ENCODE peak calls at places on chromosomes 13 and 19, in eight cellular contexts. H is K562, A is right cardiac atrium, C is psoas muscle, J is testis, W is IMR-90, O is mammary epithelial cell, Y is colonic mucosa. M is an unnamed sample.

GRCh38 chr13:34571716-34572115 is 370.4 kb upstream of the NBEA start:
- DNase-seq in H (no peak), A (no peak), C (no peak), J (no peak), W (no peak), O (no peak), Y (no peak), M (no peak)

GRCh38 chr19:49614096-49614857 is 23.3 kb downstream of the PRR12 start:
- DNase-seq in H (no peak), A (peak; percentile 30), C (no peak), J (no peak), W (peak; percentile 91), O (peak; percentile 69), Y (no peak), M (no peak)

GRCh38 chr13:79776538-79776937 is 295.6 kb downstream of the NDFIP2 start:
- DNase-seq in H (no peak), A (no peak), C (no peak), J (no peak), W (peak; percentile 50), O (no peak), Y (no peak), M (no peak)

GRCh38 chr13:109586509-109587346 is 199.7 kb downstream of the IRS2 start:
- DNase-seq in H (no peak), A (no peak), C (no peak), J (no peak), W (no peak), O (no peak), Y (peak; percentile 73), M (no peak)

GRCh38 chr19:7831452-7831851 is 1.4 kb downstream of the EVI5L start:
- DNase-seq in H (peak; percentile 66), A (no peak), C (no peak), J (no peak), W (peak; percentile 34), O (peak; percentile 50), Y (no peak), M (peak; percentile 66)

GRCh38 chr19:15251749-15252397 is 19.6 kb upstream of the EPHX3 start:
- DNase-seq in H (peak; percentile 33), A (peak; percentile 96), C (peak; percentile 95), J (peak; percentile 83), W (peak; percentile 96), O (peak; percentile 61), Y (peak; percentile 56), M (no peak)

GRCh38 chr19:45498411-45499195 is at the start of gene PPM1N:
- DNase-seq in H (peak; percentile 59), A (peak; percentile 71), C (peak; percentile 66), J (no peak), W (peak; percentile 17), O (no peak), Y (peak; percentile 47), M (no peak)

GRCh38 chr19:7506385-7507328 is 9.2 kb upstream of the ZNF358 start:
- DNase-seq in H (peak; percentile 97), A (peak; percentile 94), C (peak; percentile 89), J (peak; percentile 63), W (peak; percentile 48), O (peak; percentile 72), Y (peak; percentile 96), M (peak; percentile 99)

GRCh38 chr13:99371956-99372355 is 64.8 kb upstream of the GPR183 start:
- DNase-seq in H (no peak), A (no peak), C (no peak), J (no peak), W (no peak), O (no peak), Y (no peak), M (no peak)

GRCh38 chr19:47560999-47561398 is 11.9 kb downstream of the ZNF541 start:
- DNase-seq in H (no peak), A (no peak), C (no peak), J (no peak), W (no peak), O (peak; percentile 52), Y (no peak), M (no peak)

GRCh38 chr13:95553614-95554385 is 1.3 kb downstream of the CLDN10 start:
- DNase-seq in H (no peak), A (peak; percentile 33), C (no peak), J (no peak), W (no peak), O (no peak), Y (peak; percentile 21), M (no peak)

GRCh38 chr19:6963937-6964336 is 57.3 kb downstream of the MBD3L2B start:
- DNase-seq in H (peak; percentile 30), A (no peak), C (no peak), J (peak; percentile 36), W (no peak), O (no peak), Y (no peak), M (peak; percentile 7)

GRCh38 chr19:42217522-42218442 is at the start of gene DEDD2:
- DNase-seq in H (peak; percentile 99), A (peak; percentile 98), C (peak; percentile 99), J (peak; percentile 96), W (peak; percentile 99), O (peak; percentile 98), Y (peak; percentile 99), M (peak; percentile 96)

GRCh38 chr19:11064831-11065303 is 24.4 kb upstream of the LDLR start:
- DNase-seq in H (peak; percentile 48), A (no peak), C (no peak), J (peak; percentile 51), W (no peak), O (no peak), Y (no peak), M (no peak)

GRCh38 chr19:39308531-39309304 is 11.9 kb downstream of the LRFN1 start:
- DNase-seq in H (peak; percentile 83), A (no peak), C (no peak), J (no peak), W (no peak), O (no peak), Y (peak; percentile 34), M (no peak)

GRCh38 chr13:105340061-105340606 is 1195.3 kb downstream of the EFNB2 start:
- DNase-seq in H (no peak), A (no peak), C (no peak), J (no peak), W (no peak), O (no peak), Y (no peak), M (no peak)

GRCh38 chr13:113943821-113944565 is 29.9 kb downstream of the C13orf46 start:
- DNase-seq in H (no peak), A (no peak), C (peak; percentile 49), J (no peak), W (no peak), O (no peak), Y (no peak), M (no peak)

GRCh38 chr13:112776971-112777370 is 87.1 kb downstream of the ATP11A start:
- DNase-seq in H (no peak), A (no peak), C (no peak), J (no peak), W (no peak), O (no peak), Y (no peak), M (no peak)

GRCh38 chr13:75870397-75870801 is 234.3 kb downstream of the LMO7 start:
- DNase-seq in H (peak; percentile 12), A (peak; percentile 45), C (no peak), J (no peak), W (peak; percentile 20), O (no peak), Y (no peak), M (no peak)

GRCh38 chr19:40609561-40610395 is 8.6 kb downstream of the LTBP4 start:
- DNase-seq in H (peak; percentile 95), A (peak; percentile 95), C (peak; percentile 95), J (peak; percentile 89), W (no peak), O (peak; percentile 92), Y (peak; percentile 98), M (peak; percentile 88)

GRCh38 chr19:10454267-10454666 is 33.9 kb downstream of the PDE4A start:
- DNase-seq in H (peak; percentile 55), A (no peak), C (no peak), J (peak; percentile 64), W (peak; percentile 18), O (no peak), Y (no peak), M (no peak)

GRCh38 chr13:73039201-73040108 is 19.4 kb upstream of the KLF5 start:
- DNase-seq in H (no peak), A (no peak), C (no peak), J (no peak), W (no peak), O (no peak), Y (no peak), M (no peak)

GRCh38 chr13:73040479-73040878 is 18.3 kb upstream of the KLF5 start:
- DNase-seq in H (no peak), A (no peak), C (no peak), J (no peak), W (no peak), O (no peak), Y (no peak), M (no peak)

GRCh38 chr13:73040968-73041580 is 17.7 kb upstream of the KLF5 start:
- DNase-seq in H (peak; percentile 1), A (no peak), C (no peak), J (no peak), W (no peak), O (no peak), Y (peak; percentile 57), M (no peak)

DNA sequence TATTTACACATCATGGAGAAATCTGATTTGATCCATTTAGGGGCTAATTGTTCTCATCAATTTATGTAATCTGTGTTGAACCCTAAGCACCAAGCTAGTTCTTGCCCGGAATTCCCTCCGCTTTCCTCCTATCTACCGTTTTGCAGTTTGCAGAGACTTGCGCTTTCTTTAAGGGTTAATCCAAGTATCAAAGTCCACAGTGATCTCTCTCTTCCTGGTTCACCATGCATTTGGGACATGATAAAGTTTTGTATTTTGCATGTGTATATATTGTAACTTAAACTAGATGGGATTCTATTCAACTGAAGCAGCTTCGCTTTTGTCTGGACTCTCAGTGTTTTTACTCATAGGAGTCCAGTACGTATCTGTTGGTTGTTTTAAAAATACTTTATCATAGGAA is 13.8 kb upstream of the KLF5 start:
- DNase-seq in H (no peak), A (no peak), C (no peak), J (no peak), W (no peak), O (no peak), Y (no peak), M (no peak)
- H3K27ac ChIP-seq in H (no peak overlapping the region), A (no peak overlapping the region), C (no peak overlapping the region), J (no peak overlapping the region), W (no peak overlapping the region), O (no peak overlapping the region), Y (peak overlapping the region; percentile 64), M (no peak overlapping the region)

DNA sequence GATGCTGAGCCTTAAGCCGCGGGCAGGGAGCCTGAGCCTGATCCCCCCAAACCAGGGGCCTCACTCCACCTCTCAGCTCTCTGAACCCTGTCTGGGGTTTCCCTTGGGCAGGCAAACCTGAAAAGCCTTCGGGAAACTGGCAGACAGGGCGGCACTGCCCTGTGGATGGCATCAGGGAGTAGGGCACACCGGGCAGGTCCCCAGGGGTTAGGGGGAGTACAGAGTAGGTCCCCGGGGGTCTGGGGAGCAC is 9.7 kb downstream of the MKNK2 start:
- DNase-seq in H (no peak), A (no peak), C (no peak), J (no peak), W (no peak), O (no peak), Y (no peak), M (no peak)
- H3K27ac ChIP-seq in H (peak overlapping the region; percentile 87), A (peak overlapping the region; percentile 71), C (peak overlapping the region; percentile 98), J (peak overlapping the region; percentile 89), W (no peak overlapping the region), O (peak overlapping the region; percentile 55), Y (peak overlapping the region; percentile 85), M (peak overlapping the region; percentile 81)

GRCh38 chr19:3837332-3837731 is 31.5 kb downstream of the ZFR2 start:
- DNase-seq in H (no peak), A (no peak), C (no peak), J (no peak), W (no peak), O (no peak), Y (no peak), M (no peak)
- H3K27ac ChIP-seq in H (no peak overlapping the region), A (no peak overlapping the region), C (no peak overlapping the region), J (no peak overlapping the region), W (no peak overlapping the region), O (no peak overlapping the region), Y (no peak overlapping the region), M (no peak overlapping the region)

GRCh38 chr19:51246153-51246552 is 4.7 kb upstream of the SIGLECL1 start:
- DNase-seq in H (peak; percentile 67), A (no peak), C (no peak), J (no peak), W (peak; percentile 1), O (peak; percentile 5), Y (no peak), M (no peak)
- H3K27ac ChIP-seq in H (peak overlapping the region; percentile 44), A (no peak overlapping the region), C (no peak overlapping the region), J (no peak overlapping the region), W (no peak overlapping the region), O (no peak overlapping the region), Y (no peak overlapping the region), M (no peak overlapping the region)

M was measured in HCT116.